ENCODE peak calls at places on chromosome 3, in four cellular contexts. G is H9, P is H1, H is trophoblast cell. L is an unnamed sample. For H3K79me2, the result is how much of the 10 kb centered on the place peaks cover.

GRCh38 chr3:128523591-128523990 is 30.6 kb upstream of the GATA2 start:
- DNase-seq in G (no peak), P (no peak), H (no peak), L (no peak)

GRCh38 chr3:170813261-170813660 is 56.7 kb downstream of the RPL22L1 start:
- DNase-seq in G (no peak), P (no peak), H (no peak), L (no peak)

GRCh38 chr3:124800076-124800475 is 69.8 kb downstream of the UMPS start:
- DNase-seq in G (no peak), P (no peak), H (no peak), L (no peak)

GRCh38 chr3:98567646-98568280 is 25.6 kb downstream of the CPOX start:
- DNase-seq in G (no peak), P (no peak), H (no peak), L (no peak)

GRCh38 chr3:169477790-169478189 is 185.7 kb downstream of the MECOM start:
- DNase-seq in G (no peak), P (no peak), H (no peak), L (peak)

GRCh38 chr3:20143519-20143918 is 42.5 kb downstream of the SGO1 start:
- DNase-seq in G (no peak), P (no peak), H (no peak), L (no peak)

GRCh38 chr3:114022145-114022544 is 34.2 kb downstream of the CCDC191 start:
- DNase-seq in G (no peak), P (no peak), H (no peak), L (peak)

GRCh38 chr3:128052831-128053419 is 688 bp downstream of the SEC61A1 start:
- DNase-seq in G (no peak), P (no peak), H (no peak), L (no peak)

GRCh38 chr3:21839592-21839991 is 88.6 kb upstream of the ZNF385D start:
- DNase-seq in G (no peak), P (no peak), H (no peak), L (peak)

GRCh38 chr3:149336925-149337324 is 3.5 kb upstream of the TM4SF18 start:
- DNase-seq in G (no peak), P (no peak), H (no peak), L (no peak)

GRCh38 chr3:149332227-149332765 is 1.1 kb downstream of the TM4SF18 start:
- DNase-seq in G (no peak), P (no peak), H (no peak), L (no peak)

GRCh38 chr3:149330609-149331008 is 2.8 kb downstream of the TM4SF18 start:
- DNase-seq in G (no peak), P (no peak), H (no peak), L (no peak)

GRCh38 chr3:149332781-149333517 is 487 bp downstream of the TM4SF18 start:
- DNase-seq in G (no peak), P (no peak), H (no peak), L (peak)

DNA sequence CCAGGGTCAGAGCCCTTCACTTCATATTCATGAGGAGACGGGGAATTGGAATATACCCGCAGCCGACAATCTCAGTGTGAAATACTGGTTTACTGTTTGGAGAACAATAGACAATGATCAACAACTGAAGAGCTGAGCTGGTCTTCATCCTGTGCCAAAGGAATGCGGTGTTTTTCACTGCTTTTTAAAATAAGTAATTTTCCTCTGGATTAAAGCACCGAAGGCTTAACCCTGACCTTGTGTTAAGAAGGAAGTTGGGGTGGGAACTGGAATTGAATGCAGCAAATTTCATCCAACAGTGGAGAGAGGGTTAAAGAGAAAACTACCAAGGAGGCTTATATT is at the start of gene TM4SF18:
- DNase-seq in G (no peak), P (no peak), H (no peak), L (peak)
- H3K27ac ChIP-seq in G (peak), P (no peak), H (no peak), L (no peak)

DNA sequence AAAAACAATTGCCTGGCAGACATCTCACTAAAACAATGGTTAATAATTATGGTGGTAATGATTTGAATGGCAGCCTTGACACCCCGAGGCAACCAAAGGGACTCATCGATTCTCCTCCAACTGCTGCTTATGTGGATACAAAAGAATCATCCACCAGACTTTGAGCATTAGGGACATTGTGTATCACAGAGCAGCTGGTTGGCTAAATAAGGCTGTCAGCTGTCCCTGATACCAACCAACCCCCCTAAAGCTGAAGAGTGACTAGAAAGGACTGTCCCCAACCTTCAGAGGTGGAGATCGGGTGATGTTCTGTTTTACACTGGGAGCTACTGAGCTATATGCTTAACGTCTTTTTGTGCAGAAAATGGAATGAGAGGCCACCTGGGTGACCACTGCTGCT is 1.7 kb upstream of the CD47 start:
- DNase-seq in G (no peak), P (no peak), H (no peak), L (no peak)
- H3K4ac ChIP-seq in G (no peak), P (no peak), H (no peak), L (no peak)

DNA sequence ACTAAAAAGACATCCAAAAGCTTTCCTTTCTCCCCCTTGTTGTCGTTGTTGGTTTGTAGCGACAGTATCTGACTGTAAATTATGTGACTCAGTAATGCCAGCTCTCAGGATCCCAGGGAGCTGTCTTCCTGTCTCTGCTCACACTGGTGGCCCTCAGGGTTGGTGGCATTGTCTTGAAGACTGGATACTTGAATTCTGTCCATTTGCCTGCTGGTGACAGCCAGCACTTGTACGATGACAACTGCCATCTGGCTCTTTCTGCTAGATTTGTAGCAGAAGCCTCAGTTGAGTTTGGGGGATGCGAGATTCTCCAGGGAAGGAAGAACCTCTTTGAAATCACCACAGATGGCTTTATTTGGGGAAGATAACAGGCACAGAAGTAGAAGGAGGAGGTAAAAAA is 120.8 kb downstream of the ARPP21 start:
- DNase-seq in G (no peak), P (no peak), H (no peak), L (peak)
- H3K79me2 ChIP-seq in G (under half), P (under half), H (under half), L (under half)

GRCh38 chr3:24042174-24042878 is 97.2 kb downstream of the NR1D2 start:
- DNase-seq in G (no peak), P (no peak), H (no peak), L (no peak)
- H3K27ac ChIP-seq in G (no peak), P (no peak), H (no peak), L (no peak)

GRCh38 chr3:186514296-186515002 is 29.7 kb downstream of the CRYGS start:
- DNase-seq in G (peak), P (no peak), H (peak), L (peak)
- H3K4ac ChIP-seq in G (no peak), P (no peak), H (no peak), L (no peak)

DNA sequence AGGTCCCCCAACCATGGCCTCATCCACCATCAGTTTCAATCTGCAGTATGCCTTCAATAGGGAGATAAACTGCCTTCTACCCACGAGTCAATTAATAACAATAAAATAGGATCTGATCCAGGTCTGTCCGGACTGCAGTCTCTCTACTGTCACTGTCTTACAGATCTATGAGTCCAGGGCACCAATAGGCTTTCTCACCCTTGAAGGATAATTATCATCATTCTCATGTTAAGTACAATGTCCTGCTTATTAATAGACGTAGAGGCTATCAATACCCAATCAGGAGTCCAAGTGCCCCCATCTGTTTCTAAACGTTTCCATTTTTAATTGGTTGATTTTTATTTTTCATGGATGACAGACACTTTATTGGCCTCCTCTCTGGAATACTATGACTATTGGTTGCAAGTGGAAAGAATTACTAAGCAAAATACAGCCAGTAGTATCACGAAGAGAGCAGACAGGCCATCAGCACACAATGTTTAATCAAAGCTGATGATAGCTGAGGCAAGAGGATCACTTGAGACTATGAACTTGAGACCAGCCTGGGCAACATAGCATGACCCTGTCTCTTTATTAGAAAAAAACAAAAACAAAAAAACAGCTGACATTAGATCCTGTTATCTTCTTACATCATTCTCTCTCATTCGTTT is 480.7 kb downstream of the MAGI1 start:
- DNase-seq in G (no peak), P (no peak), H (no peak), L (no peak)
- H3K79me2 ChIP-seq in G (under half), P (half or more), H (under half), L (under half)

L was measured in mesendoderm.